ENCODE peak calls at places on chromosomes 13 and 19, in eight cellular contexts. K, E, D, X, Z, S, F and O are unnamed samples.

GRCh38 chr19:15265849-15266248 is 33.6 kb upstream of the EPHX3 start:
- DNase-seq in K (peak; percentile 73), D (peak; percentile 97), X (no peak), Z (no peak), S (peak; percentile 89), F (peak; percentile 81), E (peak; percentile 99), O (peak; percentile 98)

GRCh38 chr13:45297456-45298205 is 43.4 kb downstream of the TPT1 start:
- DNase-seq in D (no peak), E (no peak), K (no peak), Z (no peak), S (no peak), F (no peak), X (no peak), O (no peak)

GRCh38 chr19:37346091-37346490 is 24.8 kb upstream of the ZNF527 start:
- DNase-seq in K (peak; percentile 13), F (no peak), Z (no peak), E (no peak), D (no peak), X (peak; percentile 33), S (no peak), O (no peak)

GRCh38 chr13:42820450-42820849 is 39.1 kb downstream of the FAM216B start:
- DNase-seq in X (no peak), K (no peak), Z (no peak), S (no peak), F (no peak), D (no peak), E (no peak), O (no peak)

GRCh38 chr13:20814224-20814910 is 40.6 kb upstream of the EEF1AKMT1 start:
- DNase-seq in Z (no peak), X (no peak), K (peak; percentile 24), D (peak; percentile 96), E (peak; percentile 71), F (peak; percentile 57), S (peak; percentile 83), O (peak; percentile 96)

GRCh38 chr19:52923782-52924593 is 760 bp upstream of the ZNF888 start:
- DNase-seq in D (peak; percentile 80), Z (no peak), E (peak; percentile 68), F (no peak), S (peak; percentile 63), X (no peak), K (peak; percentile 20), O (peak; percentile 63)

GRCh38 chr19:13712767-13713201 is 51.5 kb upstream of the MRI1 start:
- DNase-seq in Z (no peak), K (no peak), S (peak; percentile 19), F (no peak), E (no peak), D (no peak), X (no peak), O (no peak)

GRCh38 chr19:39199025-39199424 is 2.3 kb downstream of the NCCRP1 start:
- DNase-seq in X (peak; percentile 52), D (no peak), Z (no peak), E (peak; percentile 95), F (no peak), K (no peak), S (no peak), O (no peak)

GRCh38 chr13:107023335-107023734 is 455.4 kb upstream of the ARGLU1 start:
- DNase-seq in E (no peak), D (no peak), K (no peak), Z (no peak), S (no peak), F (no peak), X (no peak), O (no peak)

GRCh38 chr19:13841339-13842293 is 35.3 kb upstream of the NANOS3 start:
- DNase-seq in D (peak; percentile 82), K (no peak), Z (no peak), F (peak; percentile 84), X (no peak), E (peak; percentile 88), S (peak; percentile 74), O (no peak)

GRCh38 chr13:89704040-89704439 is 1643.4 kb upstream of the MIR17HG start:
- DNase-seq in F (no peak), D (no peak), Z (no peak), S (no peak), K (no peak), E (no peak), X (no peak), O (no peak)

GRCh38 chr13:94333131-94333820 is 146.2 kb downstream of the DCT start:
- DNase-seq in E (no peak), F (no peak), S (no peak), K (no peak), D (no peak), X (no peak), Z (no peak), O (no peak)

GRCh38 chr13:104750377-104750776 is 1684.2 kb upstream of the SLC10A2 start:
- DNase-seq in Z (no peak), F (no peak), E (no peak), S (no peak), X (no peak), D (no peak), K (no peak), O (no peak)

GRCh38 chr19:10858204-10858828 is 10.1 kb downstream of the C19orf38 start:
- DNase-seq in Z (no peak), D (no peak), E (no peak), X (peak; percentile 72), S (no peak), F (no peak), K (no peak), O (no peak)

GRCh38 chr19:35352177-35352447 is 4.4 kb downstream of the FFAR1 start:
- DNase-seq in K (no peak), D (no peak), S (no peak), F (peak; percentile 47), X (no peak), Z (no peak), E (peak; percentile 68), O (no peak)

GRCh38 chr19:4278926-4279529 is at the start of gene SHD:
- DNase-seq in S (no peak), K (peak; percentile 39), X (peak; percentile 66), Z (no peak), E (no peak), D (no peak), F (no peak), O (no peak)

GRCh38 chr19:30335306-30335886 is 36.8 kb upstream of the ZNF536 start:
- DNase-seq in K (no peak), X (no peak), F (no peak), Z (no peak), E (no peak), S (no peak), D (no peak), O (no peak)

GRCh38 chr19:31263317-31263716 is 85.9 kb downstream of the TSHZ3 start:
- DNase-seq in F (no peak), S (no peak), K (no peak), D (no peak), E (no peak), Z (no peak), X (no peak), O (peak; percentile 17)

GRCh38 chr13:44267966-44268365 is 105.7 kb upstream of the SERP2 start:
- DNase-seq in S (no peak), E (no peak), X (no peak), D (no peak), K (no peak), Z (no peak), F (no peak), O (no peak)

GRCh38 chr13:24187185-24187584 is 26.7 kb downstream of the SPATA13 start:
- DNase-seq in Z (no peak), F (no peak), D (no peak), S (no peak), E (no peak), K (no peak), X (no peak), O (no peak)

GRCh38 chr13:31699650-31700049 is 39.7 kb upstream of the RXFP2 start:
- DNase-seq in E (no peak), F (no peak), D (no peak), S (no peak), K (no peak), X (peak; percentile 67), Z (no peak), O (no peak)
- TF ChIP-seq CTCF in E (no peak), F (no peak), D (no peak), S (no peak), K (no peak), X (peak; percentile 49), Z (no peak), O (no peak)

GRCh38 chr13:99417821-99418662 is 83.2 kb upstream of the TM9SF2 start:
- DNase-seq in D (peak; percentile 56), K (no peak), Z (no peak), E (no peak), F (peak; percentile 41), S (no peak), X (no peak), O (no peak)
- H3K27me3 ChIP-seq in D (no peaks in the 10 kb centered on the region), K (no peaks in the 10 kb centered on the region), Z (peaks cover 44% of the 10 kb centered on the region), E (no peaks in the 10 kb centered on the region), F (no peaks in the 10 kb centered on the region), S (peaks cover 27% of the 10 kb centered on the region), X (no peaks in the 10 kb centered on the region), O (peaks cover 27% of the 10 kb centered on the region)

DNA sequence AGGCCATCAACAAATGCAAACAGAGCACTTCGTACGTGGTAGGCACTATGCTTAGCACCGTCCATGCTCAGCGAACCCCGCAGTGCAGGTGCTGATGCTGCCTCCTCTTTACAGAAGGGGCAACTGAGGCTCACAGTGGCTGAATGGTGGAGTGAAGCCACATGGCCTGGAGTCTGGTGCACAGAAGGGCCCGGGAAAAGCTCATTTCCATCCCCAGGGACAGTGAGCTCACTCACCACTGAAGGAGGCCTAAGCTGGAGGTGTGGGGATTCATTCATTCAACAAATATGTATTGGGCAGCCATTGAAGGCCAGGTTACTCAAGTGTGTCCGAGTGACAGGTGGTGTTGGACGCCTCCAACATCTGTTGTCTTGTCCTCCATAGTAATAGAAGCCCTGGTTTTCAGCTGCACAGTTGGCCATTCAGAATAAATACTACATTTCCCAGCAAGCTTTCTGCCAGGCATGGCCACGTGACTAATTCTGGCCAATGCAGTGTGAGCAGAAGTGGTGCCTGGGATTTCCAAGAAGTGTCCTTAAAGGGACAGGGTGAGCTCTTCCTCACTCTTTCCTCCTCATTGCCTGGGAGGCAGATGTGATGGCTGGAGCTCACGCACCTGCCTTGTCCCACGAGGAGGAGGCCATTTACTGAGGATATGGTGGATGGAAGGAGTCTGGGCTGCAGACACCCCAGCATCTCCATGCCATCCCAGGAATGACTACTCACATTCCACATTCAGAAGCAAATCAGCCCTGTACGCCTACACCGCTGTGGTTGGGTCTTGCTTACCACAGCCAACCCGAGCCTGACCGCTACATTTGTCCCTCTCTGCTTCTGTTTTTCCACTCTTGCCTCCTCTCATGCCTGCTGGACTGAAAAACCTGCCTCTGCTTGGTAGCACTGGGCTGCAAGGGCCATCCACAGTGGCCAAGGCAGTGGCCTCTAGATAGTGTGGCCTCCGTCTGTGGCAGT is 2.3 kb upstream of the ZNRF4 start:
- DNase-seq in F (no peak), D (no peak), Z (no peak), S (no peak), K (no peak), E (no peak), X (peak; percentile 37), O (no peak)
- H3K27ac ChIP-seq in F (no peak overlapping the region), D (no peak overlapping the region), Z (no peak overlapping the region), S (no peak overlapping the region), K (no peak overlapping the region), E (no peak overlapping the region), X (no peak overlapping the region), O (no peak overlapping the region)

GRCh38 chr19:20247016-20247683 is 80.1 kb downstream of the ZNF486 start:
- DNase-seq in D (no peak), S (peak; percentile 11), K (peak; percentile 42), X (peak; percentile 63), F (no peak), Z (no peak), E (peak; percentile 49), O (no peak)
- TF ChIP-seq CTCF in D (peak; percentile 14), S (peak; percentile 51), K (peak; percentile 66), X (peak; percentile 63), F (no peak), Z (no peak), E (peak; percentile 53), O (peak; percentile 39)